ENCODE peak calls at places on chromosomes 7 and 10, in eight cellular contexts. V is stomach, J is suprapubic skin, N is Peyer's patch, E is testis, C is breast epithelium, L is A549, G is uterus. Z is an unnamed sample.

GRCh38 chr10:103284170-103284569 is 7.2 kb downstream of the INA start:
- DNase-seq in J (no peak), G (no peak), N (no peak), L (peak; percentile 52), E (no peak), C (no peak), V (no peak), Z (no peak)

GRCh38 chr7:116398672-116399071 is 100.9 kb upstream of the CAV2 start:
- DNase-seq in G (no peak), C (no peak), E (no peak), J (no peak), V (no peak), L (no peak), N (no peak), Z (no peak)

GRCh38 chr7:19321925-19322470 is 176.8 kb upstream of the FERD3L start:
- DNase-seq in C (no peak), N (no peak), J (no peak), E (no peak), V (no peak), G (no peak), L (no peak), Z (no peak)

GRCh38 chr10:18203526-18203925 is 63.3 kb downstream of the CACNB2 start:
- DNase-seq in V (no peak), J (no peak), G (no peak), N (no peak), E (no peak), L (no peak), C (no peak), Z (no peak)

GRCh38 chr7:95324396-95324795 is at the start of gene PON1:
- DNase-seq in E (no peak), C (no peak), J (no peak), V (no peak), L (no peak), G (no peak), N (peak; percentile 46), Z (no peak)

GRCh38 chr10:794382-794956 is 105.0 kb upstream of the DIP2C start:
- DNase-seq in V (no peak), E (peak; percentile 12), L (no peak), J (peak; percentile 44), N (peak; percentile 38), C (no peak), G (no peak), Z (no peak)

GRCh38 chr7:87653178-87653577 is 25.0 kb downstream of the RUNDC3B start:
- DNase-seq in E (no peak), G (no peak), V (no peak), L (no peak), N (no peak), J (no peak), C (no peak), Z (no peak)

GRCh38 chr10:17003151-17003550 is 126.5 kb downstream of the CUBN start:
- DNase-seq in V (no peak), G (no peak), N (no peak), E (no peak), L (no peak), J (no peak), C (no peak), Z (no peak)

GRCh38 chr10:129707406-129708388 is 240.7 kb downstream of the MGMT start:
- DNase-seq in G (no peak), E (no peak), V (no peak), C (no peak), J (no peak), N (no peak), L (no peak), Z (no peak)

GRCh38 chr7:137772748-137773147 is 74.0 kb downstream of the DGKI start:
- DNase-seq in V (no peak), J (no peak), N (no peak), G (no peak), L (no peak), E (no peak), C (no peak), Z (no peak)

GRCh38 chr7:21507627-21508343 is 35.1 kb upstream of the DNAH11 start:
- DNase-seq in L (peak; percentile 21), E (peak; percentile 59), C (no peak), J (no peak), G (no peak), N (peak; percentile 80), V (peak; percentile 51), Z (no peak)

GRCh38 chr7:105682331-105683070 is 101.2 kb upstream of the EFCAB10 start:
- DNase-seq in G (no peak), J (no peak), V (no peak), C (no peak), L (no peak), N (no peak), E (no peak), Z (no peak)

GRCh38 chr10:102432162-102432950 is at the start of gene CUEDC2:
- DNase-seq in E (peak; percentile 98), J (peak; percentile 97), G (peak; percentile 97), L (peak; percentile 96), V (peak; percentile 97), C (peak; percentile 94), N (peak; percentile 98), Z (peak; percentile 97)

GRCh38 chr10:62671104-62671503 is 133.4 kb upstream of the ADO start:
- DNase-seq in L (no peak), J (no peak), N (no peak), C (no peak), E (no peak), G (no peak), V (no peak), Z (no peak)

GRCh38 chr10:128310966-128311658 is 184.9 kb upstream of the MKI67 start:
- DNase-seq in N (no peak), E (no peak), C (no peak), J (no peak), G (no peak), V (no peak), L (no peak), Z (no peak)

GRCh38 chr7:15780271-15780670 is 93.8 kb upstream of the MEOX2 start:
- DNase-seq in G (no peak), E (no peak), C (no peak), J (no peak), V (no peak), L (no peak), N (no peak), Z (no peak)

GRCh38 chr7:114070246-114070645 is 151.4 kb upstream of the PPP1R3A start:
- DNase-seq in J (no peak), L (no peak), N (no peak), C (no peak), V (no peak), G (no peak), E (no peak), Z (no peak)

GRCh38 chr7:127252736-127253288 is at the start of gene GRM8:
- DNase-seq in J (no peak), V (peak; percentile 39), E (peak; percentile 76), G (peak; percentile 46), C (no peak), L (peak; percentile 13), N (peak; percentile 48), Z (peak; percentile 48)

GRCh38 chr7:157028528-157028903 is 18.1 kb upstream of the MNX1 start:
- DNase-seq in E (peak; percentile 2), V (no peak), J (peak; percentile 11), L (no peak), G (no peak), C (no peak), N (peak; percentile 27), Z (no peak)

GRCh38 chr7:151426486-151426905 is 13.4 kb downstream of the CRYGN start:
- DNase-seq in N (peak; percentile 73), V (peak; percentile 46), G (peak; percentile 95), E (peak; percentile 83), J (no peak), L (peak; percentile 83), C (no peak), Z (peak; percentile 96)

GRCh38 chr7:151425670-151426075 is 14.3 kb downstream of the CRYGN start:
- DNase-seq in E (no peak), C (no peak), G (no peak), V (no peak), L (peak; percentile 52), N (no peak), J (peak; percentile 35), Z (peak; percentile 46)

GRCh38 chr7:151427705-151428392 is 12.1 kb downstream of the CRYGN start:
- DNase-seq in G (peak; percentile 36), N (no peak), E (no peak), V (no peak), L (no peak), C (no peak), J (peak; percentile 58), Z (peak; percentile 12)

GRCh38 chr7:151428393-151429231 is 11.3 kb downstream of the CRYGN start:
- DNase-seq in C (no peak), N (no peak), L (no peak), G (peak; percentile 83), V (no peak), E (peak; percentile 31), J (no peak), Z (peak; percentile 72)

GRCh38 chr7:151426906-151427704 is 12.8 kb downstream of the CRYGN start:
- DNase-seq in E (no peak), N (no peak), J (peak; percentile 62), G (no peak), C (no peak), L (no peak), V (no peak), Z (peak; percentile 45)
- H3K27ac ChIP-seq in E (peak overlapping the region; percentile 45), N (peak overlapping the region; percentile 32), J (no peak overlapping the region), G (peak overlapping the region; percentile 88), C (peak overlapping the region; percentile 96), L (peak overlapping the region; percentile 75), V (peak overlapping the region; percentile 69), Z (peak overlapping the region; percentile 62)

GRCh38 chr7:129188892-129189660 is 643 bp downstream of the SMO start:
- DNase-seq in E (no peak), N (no peak), L (peak; percentile 17), C (no peak), J (no peak), G (no peak), V (no peak), Z (peak; percentile 51)
- TF ChIP-seq POLR2A in E (no peak), N (no peak), L (peak; percentile 25), C (no peak), J (no peak), G (peak; percentile 14), V (no peak), Z (no peak)

GRCh38 chr7:2225336-2225735 is 7.4 kb downstream of the MAD1L1 start:
- DNase-seq in E (no peak), N (no peak), G (no peak), L (no peak), J (no peak), V (no peak), C (no peak), Z (no peak)
- H3K4me3 ChIP-seq in E (no peak overlapping the region), N (no peak overlapping the region), G (no peak overlapping the region), L (no peak overlapping the region), J (no peak overlapping the region), V (no peak overlapping the region), C (no peak overlapping the region), Z (no peak overlapping the region)

GRCh38 chr7:102431617-102432298 is 1.6 kb upstream of the ORAI2 start:
- DNase-seq in G (no peak), J (no peak), N (peak; percentile 77), C (no peak), E (no peak), L (peak; percentile 50), V (no peak), Z (no peak)
- H3K27ac ChIP-seq in G (peak overlapping the region; percentile 5), J (peak overlapping the region; percentile 22), N (peak overlapping the region; percentile 98), C (peak overlapping the region; percentile 57), E (no peak overlapping the region), L (no peak overlapping the region), V (peak overlapping the region; percentile 41), Z (no peak overlapping the region)

Z was measured in ovary.